ENCODE peak calls at places on chromosomes 4 and X, in ten cellular contexts. U, M, V, W, K, X, L, R, Y and H are unnamed samples.

GRCh38 chrX:48478806-48479205 is 2.8 kb downstream of the FTSJ1 start:
- DNase-seq in M (no peak), X (no peak), Y (no peak), V (no peak), L (no peak), R (no peak), K (no peak), U (no peak), W (no peak), H (no peak)

GRCh38 chrX:16993791-16994318 is 47.4 kb downstream of the REPS2 start:
- DNase-seq in M (no peak), Y (no peak), W (no peak), R (no peak), L (no peak), V (peak; percentile 2), X (no peak), U (no peak), K (no peak), H (no peak)

GRCh38 chr4:145045180-145045579 is 52.8 kb downstream of the ANAPC10 start:
- DNase-seq in L (peak; percentile 20), Y (no peak), R (peak; percentile 25), W (no peak), V (no peak), K (no peak), M (no peak), U (no peak), X (no peak), H (no peak)

GRCh38 chr4:83331959-83332358 is 2.7 kb downstream of the HPSE start:
- DNase-seq in X (no peak), L (no peak), U (no peak), R (no peak), M (no peak), K (no peak), Y (no peak), W (no peak), V (no peak), H (no peak)

GRCh38 chrX:123924181-123924580 is 37.3 kb upstream of the STAG2 start:
- DNase-seq in Y (no peak), X (no peak), V (peak; percentile 76), U (no peak), K (no peak), M (no peak), R (no peak), L (no peak), W (peak; percentile 17), H (no peak)

GRCh38 chr4:105145913-105146285 is 777 bp upstream of the TET2 start:
- DNase-seq in W (peak; percentile 22), V (no peak), X (no peak), Y (no peak), M (no peak), U (no peak), L (no peak), K (no peak), R (peak; percentile 46), H (no peak)

GRCh38 chrX:38375888-38376287 is 23.5 kb downstream of the OTC start:
- DNase-seq in V (peak; percentile 43), X (peak; percentile 21), M (peak; percentile 5), R (peak; percentile 12), K (no peak), W (peak; percentile 3), L (no peak), U (no peak), Y (no peak), H (no peak)

GRCh38 chr4:164212714-164213113 is 541.2 kb upstream of the SMIM31 start:
- DNase-seq in R (no peak), W (no peak), U (no peak), V (no peak), M (no peak), Y (no peak), K (no peak), X (no peak), L (no peak), H (no peak)

GRCh38 chrX:13432376-13432775 is 112.5 kb upstream of the ATXN3L start:
- DNase-seq in X (peak; percentile 97), K (peak; percentile 62), R (no peak), L (no peak), W (peak; percentile 93), U (no peak), V (peak; percentile 98), M (peak; percentile 87), Y (peak; percentile 86), H (peak; percentile 95)

GRCh38 chrX:111728096-111728495 is 47.1 kb downstream of the ALG13 start:
- DNase-seq in M (no peak), K (no peak), V (no peak), L (no peak), R (no peak), X (no peak), U (no peak), Y (no peak), W (peak; percentile 19), H (no peak)

GRCh38 chrX:30493348-30493747 is 84.2 kb downstream of the TASL start:
- DNase-seq in K (no peak), L (no peak), X (no peak), M (no peak), U (no peak), V (no peak), Y (no peak), W (no peak), R (no peak), H (no peak)

GRCh38 chrX:9604111-9604907 is 139.5 kb downstream of the TBL1X start:
- DNase-seq in Y (peak; percentile 69), U (peak; percentile 79), R (no peak), K (peak; percentile 46), W (no peak), X (peak; percentile 47), V (no peak), M (no peak), L (no peak), H (peak; percentile 30)

GRCh38 chrX:154714925-154715324 is 36.0 kb downstream of the GAB3 start:
- DNase-seq in V (peak; percentile 69), L (no peak), M (peak; percentile 58), X (peak; percentile 66), U (no peak), R (peak; percentile 62), W (peak; percentile 56), K (peak; percentile 46), Y (peak; percentile 36), H (peak; percentile 54)

GRCh38 chrX:154715825-154716224 is 35.1 kb downstream of the GAB3 start:
- DNase-seq in K (no peak), W (no peak), R (no peak), X (no peak), L (no peak), Y (no peak), V (no peak), M (no peak), U (no peak), H (no peak)

GRCh38 chrX:154710309-154710708 is 40.6 kb downstream of the GAB3 start:
- DNase-seq in Y (no peak), L (no peak), X (no peak), R (no peak), M (no peak), V (no peak), K (no peak), U (no peak), W (no peak), H (no peak)

GRCh38 chrX:154711264-154711663 is 39.6 kb downstream of the GAB3 start:
- DNase-seq in L (no peak), W (no peak), V (no peak), R (no peak), M (no peak), U (no peak), Y (no peak), X (no peak), K (no peak), H (no peak)

GRCh38 chrX:154712781-154713391 is 38.0 kb downstream of the GAB3 start:
- DNase-seq in X (peak; percentile 68), K (no peak), W (peak; percentile 71), M (peak; percentile 44), L (peak; percentile 68), Y (no peak), V (peak; percentile 78), R (peak; percentile 85), U (no peak), H (peak; percentile 66)
- H3K4me3 ChIP-seq in X (no peak overlapping the region), K (no peak overlapping the region), W (no peak overlapping the region), M (no peak overlapping the region), L (no peak overlapping the region), Y (no peak overlapping the region), V (no peak overlapping the region), R (no peak overlapping the region), U (no peak overlapping the region), H (no peak overlapping the region)

DNA sequence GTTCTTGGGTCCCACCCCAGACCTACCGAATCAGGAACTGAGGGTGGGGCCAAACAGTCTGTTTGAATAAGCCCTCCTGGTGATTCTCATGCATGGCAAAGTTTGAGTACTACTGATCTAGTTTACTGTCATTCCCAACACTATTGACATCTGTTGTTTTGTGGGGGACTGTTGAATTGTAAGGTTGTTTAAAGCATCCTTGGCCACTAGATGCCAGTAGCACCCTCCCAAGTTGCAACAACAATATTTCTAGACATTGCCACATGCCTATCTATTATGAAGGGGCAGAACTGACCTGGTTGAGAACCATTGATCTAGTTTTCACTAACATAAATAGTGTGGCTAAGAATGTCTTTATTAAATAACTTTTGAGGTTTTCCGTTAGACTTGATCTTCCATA is 15.1 kb downstream of the TAF9B start:
- DNase-seq in K (no peak), Y (no peak), X (no peak), W (no peak), V (peak; percentile 34), M (no peak), L (no peak), R (no peak), U (no peak), H (no peak)
- TF ChIP-seq CTCF in K (no peak), Y (no peak), X (no peak), W (peak; percentile 26), V (peak; percentile 51), M (peak; percentile 44), L (peak; percentile 27), R (no peak), U (no peak), H (no peak)

DNA sequence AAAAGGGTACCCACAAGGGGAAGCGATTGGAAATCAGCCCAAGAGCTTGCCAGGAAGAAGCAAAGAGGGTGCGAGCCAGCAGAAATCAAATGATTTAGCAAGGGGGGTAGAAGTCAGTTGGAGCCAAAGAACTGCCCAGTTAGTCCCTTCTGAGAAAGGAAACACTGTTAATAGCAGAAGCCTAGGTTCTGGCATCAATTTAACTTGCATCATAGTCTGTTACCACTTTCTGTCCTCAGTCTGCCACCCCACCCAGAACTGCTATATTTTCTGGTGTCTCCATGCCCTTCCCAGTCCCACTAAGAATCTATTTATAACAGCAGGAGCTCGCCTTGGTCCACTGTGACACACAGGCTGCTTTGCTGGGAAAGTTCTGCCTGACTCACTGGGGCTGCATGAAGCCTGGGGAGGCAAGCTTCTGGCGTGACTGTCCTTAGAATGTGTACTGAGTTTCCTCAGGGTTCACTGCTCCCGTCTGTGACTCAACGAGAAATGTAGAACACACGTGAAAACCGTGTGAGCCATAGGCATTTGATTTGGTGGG is 157.8 kb upstream of the TTC29 start:
- DNase-seq in L (no peak), X (peak; percentile 99), U (peak; percentile 58), R (no peak), V (peak; percentile 97), W (peak; percentile 97), M (peak; percentile 96), Y (peak; percentile 59), K (peak; percentile 37), H (peak; percentile 89)
- H3K4me3 ChIP-seq in L (no peak overlapping the region), X (no peak overlapping the region), U (no peak overlapping the region), R (no peak overlapping the region), V (no peak overlapping the region), W (no peak overlapping the region), M (no peak overlapping the region), Y (no peak overlapping the region), K (no peak overlapping the region), H (no peak overlapping the region)

DNA sequence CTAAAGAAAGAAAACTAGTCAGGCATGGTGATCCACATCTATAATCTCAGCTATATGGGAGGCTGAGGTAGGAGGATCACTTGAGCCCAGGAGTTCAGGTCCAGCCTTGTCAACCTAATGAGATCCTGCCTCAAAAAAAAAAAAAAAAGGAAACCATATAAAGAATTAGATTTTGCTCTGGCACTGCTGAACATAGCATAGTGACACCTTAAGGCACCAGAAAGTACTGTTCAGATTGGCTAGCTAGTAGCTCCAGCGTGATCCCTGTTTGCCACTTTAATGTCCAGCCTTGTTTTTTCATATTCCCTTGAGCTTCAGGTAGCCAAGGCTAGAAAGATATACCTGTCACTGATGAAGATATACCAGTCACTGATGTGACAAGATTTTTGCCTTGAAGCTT is 34.1 kb downstream of the EXOC1 start:
- DNase-seq in X (no peak), W (no peak), K (no peak), R (no peak), Y (no peak), M (no peak), L (no peak), V (no peak), U (no peak), H (no peak)
- TF ChIP-seq CTCF in X (no peak), W (peak; percentile 11), K (no peak), R (no peak), Y (no peak), M (peak; percentile 25), L (no peak), V (peak; percentile 34), U (no peak), H (no peak)